ENCODE peak calls at places on chromosomes 6 and 20, in eight cellular contexts. S, K, U, A, F, N, C and X are unnamed samples.

GRCh38 chr20:23156170-23156841 is 70.2 kb upstream of the CD93 start:
- DNase-seq in U (peak; percentile 81), K (no peak), S (no peak), F (peak; percentile 64), C (peak; percentile 79), A (no peak), N (no peak), X (no peak)

GRCh38 chr6:40986364-40986763 is 52.7 kb downstream of the UNC5CL start:
- DNase-seq in U (peak; percentile 20), A (no peak), N (no peak), C (no peak), S (no peak), K (no peak), F (no peak), X (no peak)

GRCh38 chr6:46575530-46575929 is 77.1 kb downstream of the CYP39A1 start:
- DNase-seq in N (no peak), A (no peak), C (no peak), F (no peak), U (no peak), K (no peak), S (no peak), X (no peak)

GRCh38 chr6:159594750-159595117 is 98.3 kb downstream of the SOD2 start:
- DNase-seq in N (no peak), F (peak; percentile 67), A (no peak), S (no peak), K (no peak), U (peak; percentile 85), C (peak; percentile 87), X (no peak)

GRCh38 chr6:3415490-3415889 is 41.4 kb downstream of the SLC22A23 start:
- DNase-seq in N (no peak), S (no peak), K (no peak), F (no peak), U (no peak), C (no peak), A (no peak), X (peak; percentile 34)

GRCh38 chr6:2999005-2999620 is 581 bp upstream of the NQO2 start:
- DNase-seq in U (peak; percentile 53), K (no peak), F (peak; percentile 83), S (peak; percentile 74), A (no peak), C (no peak), N (no peak), X (no peak)

GRCh38 chr20:32680544-32681174 is 6.9 kb upstream of the C20orf203 start:
- DNase-seq in A (no peak), C (no peak), F (no peak), S (no peak), U (no peak), K (no peak), N (no peak), X (no peak)

GRCh38 chr6:34036357-34037069 is 109.4 kb downstream of the GRM4 start:
- DNase-seq in C (no peak), A (no peak), N (peak; percentile 71), F (no peak), S (no peak), U (no peak), K (no peak), X (no peak)

GRCh38 chr6:137570307-137570832 is 76.2 kb upstream of the OLIG3 start:
- DNase-seq in F (no peak), K (no peak), U (no peak), A (no peak), N (no peak), S (no peak), C (no peak), X (no peak)

GRCh38 chr20:8860011-8860495 is 208.8 kb upstream of the PLCB4 start:
- DNase-seq in F (peak; percentile 74), S (no peak), U (peak; percentile 92), A (no peak), N (no peak), K (no peak), C (peak; percentile 88), X (no peak)

GRCh38 chr6:20692023-20692422 is 157.8 kb downstream of the CDKAL1 start:
- DNase-seq in C (no peak), A (no peak), U (no peak), S (no peak), F (no peak), K (no peak), N (no peak), X (no peak)

GRCh38 chr6:40328376-40328987 is 258.7 kb downstream of the LRFN2 start:
- DNase-seq in S (peak; percentile 50), U (no peak), K (peak; percentile 4), N (no peak), F (no peak), C (no peak), A (no peak), X (no peak)

GRCh38 chr20:5402903-5403531 is 86.3 kb upstream of the PROKR2 start:
- DNase-seq in N (peak; percentile 37), F (peak; percentile 34), C (no peak), S (no peak), A (no peak), U (no peak), K (no peak), X (no peak)

GRCh38 chr6:113997106-113997505 is 26.2 kb upstream of the HDAC2 start:
- DNase-seq in A (no peak), F (peak; percentile 79), S (no peak), C (peak; percentile 90), U (peak; percentile 90), N (no peak), K (no peak), X (no peak)

GRCh38 chr6:167731731-167732422 is 94.8 kb upstream of the AFDN start:
- DNase-seq in F (no peak), S (no peak), N (no peak), K (no peak), U (no peak), A (no peak), C (no peak), X (no peak)

GRCh38 chr6:115717472-115717871 is 343.2 kb downstream of the FRK start:
- DNase-seq in C (no peak), K (peak; percentile 4), N (no peak), U (no peak), A (no peak), S (no peak), F (no peak), X (no peak)

GRCh38 chr6:154914288-154914687 is 80.8 kb upstream of the TIAM2 start:
- DNase-seq in S (no peak), U (no peak), C (no peak), N (no peak), K (no peak), F (no peak), A (no peak), X (no peak)

GRCh38 chr20:51402201-51402600 is 140.3 kb downstream of the NFATC2 start:
- DNase-seq in S (peak; percentile 30), U (peak; percentile 62), F (no peak), N (no peak), K (no peak), C (peak; percentile 47), A (no peak), X (no peak)

GRCh38 chr6:2839195-2839981 is 2.3 kb downstream of the SERPINB1 start:
- DNase-seq in F (peak; percentile 77), U (peak; percentile 76), S (no peak), N (no peak), K (no peak), A (no peak), C (peak; percentile 68), X (no peak)

GRCh38 chr6:110341671-110342304 is 16.4 kb downstream of the METTL24 start:
- DNase-seq in F (peak; percentile 58), C (no peak), A (peak; percentile 40), K (no peak), S (no peak), U (no peak), N (no peak), X (no peak)

GRCh38 chr6:136676075-136676474 is 116.2 kb downstream of the MAP3K5 start:
- DNase-seq in S (no peak), C (no peak), F (peak; percentile 18), A (no peak), U (no peak), N (no peak), K (no peak), X (no peak)

GRCh38 chr6:11432091-11432490 is 105.5 kb upstream of the TMEM170B start:
- DNase-seq in C (no peak), K (no peak), U (no peak), A (no peak), S (no peak), N (no peak), F (no peak), X (no peak)

GRCh38 chr20:17431621-17432364 is 99.4 kb downstream of the BFSP1 start:
- DNase-seq in S (no peak), F (peak; percentile 61), N (peak; percentile 71), U (peak; percentile 10), A (peak; percentile 19), K (peak; percentile 15), C (peak; percentile 30), X (no peak)

GRCh38 chr6:20943036-20943627 is 408.9 kb downstream of the CDKAL1 start:
- DNase-seq in C (no peak), A (no peak), F (no peak), K (no peak), U (no peak), S (no peak), N (no peak), X (no peak)